ENCODE peak calls at places on chromosomes 4 and X, in ten cellular contexts. I is kidney tubule cell; L is posterior cingulate gyrus; F is T-helper 2 cell; K is right lobe of liver; C is erythroblast; B is NCI-H226; J is CD4-positive, alpha-beta T cell; V is NCI-H510A treated with DMSO at 0.1 percent for 48 hours; E is HTR-8/SVneo. Z is an unnamed sample.

GRCh38 chr4:40200881-40201797 is 4.3 kb downstream of the RHOH start:
- DNase-seq in E (no peak), J (no peak), K (no peak), F (peak), V (no peak), L (no peak), C (peak), I (no peak), B (no peak), Z (peak)

GRCh38 chr4:159126716-159127115 is 23.8 kb downstream of the RAPGEF2 start:
- DNase-seq in V (no peak), F (peak), L (no peak), C (peak), J (no peak), K (no peak), E (no peak), B (no peak), I (no peak), Z (no peak)

GRCh38 chr4:8594097-8595038 is 1.8 kb downstream of the CPZ start:
- DNase-seq in L (peak), B (peak), K (peak), F (peak), J (no peak), V (peak), E (peak), I (peak), C (peak), Z (peak)

GRCh38 chr4:27429260-27429970 is 568.8 kb downstream of the STIM2 start:
- DNase-seq in K (no peak), J (no peak), L (no peak), C (no peak), E (no peak), F (no peak), B (peak), V (no peak), I (no peak), Z (no peak)

GRCh38 chr4:180560896-180561295 is 1682.3 kb upstream of the TENM3 start:
- DNase-seq in L (no peak), K (no peak), V (no peak), F (no peak), B (no peak), C (no peak), J (no peak), E (peak), I (no peak), Z (peak)

GRCh38 chr4:149933883-149934282 is 118.2 kb upstream of the IQCM start:
- DNase-seq in K (no peak), B (peak), V (no peak), L (no peak), E (no peak), I (peak), F (no peak), J (no peak), C (no peak), Z (no peak)

GRCh38 chr4:173399016-173399415 is at the start of gene SCRG1:
- DNase-seq in C (no peak), E (no peak), F (no peak), I (no peak), V (no peak), L (peak), K (no peak), J (no peak), B (no peak), Z (no peak)

GRCh38 chrX:2691543-2692220 is 587 bp downstream of the CD99 start:
- DNase-seq in E (no peak), V (no peak), B (peak), L (no peak), K (peak), J (no peak), F (peak), I (peak), C (no peak), Z (peak)

GRCh38 chr4:187075514-187075913 is 351.9 kb upstream of the FAT1 start:
- DNase-seq in E (no peak), F (no peak), B (no peak), C (no peak), J (no peak), I (no peak), V (no peak), K (no peak), L (no peak), Z (no peak)

GRCh38 chr4:121448231-121448630 is 67.4 kb upstream of the QRFPR start:
- DNase-seq in L (no peak), K (no peak), B (no peak), E (no peak), C (peak), V (no peak), F (no peak), J (no peak), I (peak), Z (peak)

GRCh38 chr4:91837608-91838029 is 466.1 kb upstream of the GRID2 start:
- DNase-seq in I (peak), K (no peak), B (peak), V (no peak), J (no peak), C (no peak), E (peak), L (no peak), F (no peak), Z (peak)

GRCh38 chr4:137663376-137664054 is 131.2 kb upstream of the PCDH18 start:
- DNase-seq in L (no peak), F (no peak), K (no peak), V (no peak), B (no peak), I (no peak), J (no peak), C (peak), E (no peak), Z (no peak)

GRCh38 chr4:92346289-92346688 is 42.5 kb downstream of the GRID2 start:
- DNase-seq in J (no peak), C (no peak), I (no peak), V (no peak), F (no peak), K (no peak), B (no peak), E (no peak), L (peak), Z (no peak)

GRCh38 chr4:108272566-108272965 is 103.8 kb upstream of the LEF1 start:
- DNase-seq in K (no peak), I (peak), E (no peak), C (no peak), F (no peak), V (no peak), L (no peak), J (no peak), B (peak), Z (peak)

GRCh38 chr4:152259866-152260265 is 276.0 kb downstream of the FBXW7 start:
- DNase-seq in E (peak), B (peak), V (no peak), K (no peak), F (no peak), L (no peak), J (no peak), C (no peak), I (peak), Z (peak)

GRCh38 chr4:152997771-152998487 is 61.8 kb downstream of the FHDC1 start:
- DNase-seq in E (no peak), F (no peak), B (peak), J (no peak), I (peak), C (no peak), L (peak), K (no peak), V (peak), Z (peak)

GRCh38 chr4:159297088-159297487 is 194.2 kb downstream of the RAPGEF2 start:
- DNase-seq in I (no peak), B (no peak), L (no peak), K (no peak), C (no peak), J (no peak), V (no peak), E (no peak), F (peak), Z (no peak)

GRCh38 chr4:40199999-40200880 is 3.4 kb downstream of the RHOH start:
- DNase-seq in B (no peak), I (peak), L (no peak), E (no peak), J (peak), V (no peak), F (peak), C (peak), K (no peak), Z (no peak)

GRCh38 chr4:108398836-108399235 is 221.5 kb upstream of the RPL34 start:
- DNase-seq in I (no peak), F (no peak), B (no peak), L (no peak), J (no peak), V (no peak), C (no peak), E (no peak), K (no peak), Z (no peak)

GRCh38 chr4:123786955-123787354 is 390.4 kb downstream of the SPRY1 start:
- DNase-seq in E (no peak), K (no peak), I (no peak), B (no peak), L (no peak), C (peak), J (no peak), V (no peak), F (no peak), Z (no peak)

GRCh38 chr4:107736924-107737448 is 17.0 kb upstream of the PAPSS1 start:
- DNase-seq in E (peak), F (peak), V (peak), J (peak), C (peak), B (no peak), K (peak), I (peak), L (no peak), Z (peak)

GRCh38 chr4:74369860-74370259 is 4.9 kb downstream of the EREG start:
- DNase-seq in L (no peak), B (no peak), C (no peak), J (no peak), V (no peak), I (no peak), K (no peak), E (no peak), F (no peak), Z (no peak)

GRCh38 chr4:14196141-14196540 is 568.6 kb upstream of the BOD1L1 start:
- DNase-seq in I (peak), B (peak), K (no peak), L (no peak), C (peak), E (peak), J (no peak), V (no peak), F (no peak), Z (peak)

GRCh38 chr4:142959156-142959555 is 113.1 kb upstream of the INPP4B start:
- DNase-seq in L (no peak), V (no peak), I (no peak), J (no peak), C (no peak), B (no peak), F (no peak), E (no peak), K (no peak), Z (no peak)

GRCh38 chrX:41695464-41695863 is 6.7 kb downstream of the GPR34 start:
- DNase-seq in V (no peak), F (peak), E (no peak), C (no peak), B (no peak), L (no peak), J (no peak), I (peak), K (no peak), Z (no peak)

GRCh38 chrX:75603833-75604232 is 81.0 kb upstream of the ZDHHC15 start:
- DNase-seq in C (peak), V (peak), I (peak), E (no peak), K (no peak), L (no peak), B (no peak), J (no peak), F (peak), Z (peak)

GRCh38 chrX:74537011-74537390 is 77.4 kb downstream of the RLIM start:
- DNase-seq in J (no peak), F (no peak), L (no peak), V (peak), C (no peak), K (no peak), B (peak), E (peak), I (no peak), Z (no peak)

GRCh38 chrX:16739574-16739973 is 20.2 kb downstream of the SYAP1 start:
- DNase-seq in B (no peak), C (no peak), F (no peak), K (peak), E (no peak), J (no peak), I (no peak), V (no peak), L (no peak), Z (peak)

GRCh38 chr4:81527709-81528108 is 56.0 kb upstream of the RASGEF1B start:
- DNase-seq in B (no peak), K (no peak), F (no peak), L (no peak), V (no peak), C (no peak), I (no peak), J (no peak), E (no peak), Z (no peak)